ENCODE peak calls at places on chromosome 12, in five cellular contexts. One of them, this sample, is unnamed. For H3K4me1, the result is how much of the 10 kb centered on the place peaks cover.

GRCh38 chr12:108816652-108817335 is 40.6 kb downstream of the SSH1 start:
- DNase-seq in adrenal gland: peak
- DNase-seq in stomach: no peak
- DNase-seq in tibial nerve: no peak
- DNase-seq in body of pancreas: no peak
- DNase-seq in this sample: peak

GRCh38 chr12:89662623-89663022 is 46.0 kb downstream of the ATP2B1 start:
- DNase-seq in adrenal gland: no peak
- DNase-seq in stomach: no peak
- DNase-seq in tibial nerve: no peak
- DNase-seq in body of pancreas: no peak
- DNase-seq in this sample: no peak

GRCh38 chr12:48078901-48079300 is 27.0 kb downstream of the SENP1 start:
- DNase-seq in adrenal gland: no peak
- DNase-seq in stomach: no peak
- DNase-seq in tibial nerve: no peak
- DNase-seq in body of pancreas: no peak
- DNase-seq in this sample: no peak

GRCh38 chr12:95882080-95882479 is 23.3 kb downstream of the SNRPF start:
- DNase-seq in adrenal gland: no peak
- DNase-seq in stomach: no peak
- DNase-seq in tibial nerve: no peak
- DNase-seq in body of pancreas: no peak
- DNase-seq in this sample: no peak

GRCh38 chr12:115374480-115375187 is 690.7 kb upstream of the TBX3 start:
- DNase-seq in adrenal gland: no peak
- DNase-seq in stomach: no peak
- DNase-seq in tibial nerve: no peak
- DNase-seq in body of pancreas: no peak
- DNase-seq in this sample: no peak

GRCh38 chr12:126338031-126338441 is 1272.8 kb downstream of the AACS start:
- DNase-seq in adrenal gland: no peak
- DNase-seq in stomach: no peak
- DNase-seq in tibial nerve: no peak
- DNase-seq in body of pancreas: no peak
- DNase-seq in this sample: no peak

GRCh38 chr12:19959353-19959752 is 409.0 kb upstream of the PDE3A start:
- DNase-seq in adrenal gland: no peak
- DNase-seq in stomach: no peak
- DNase-seq in tibial nerve: no peak
- DNase-seq in body of pancreas: no peak
- DNase-seq in this sample: no peak

GRCh38 chr12:48038085-48038484 is 33.8 kb upstream of the COL2A1 start:
- DNase-seq in adrenal gland: no peak
- DNase-seq in stomach: no peak
- DNase-seq in tibial nerve: no peak
- DNase-seq in body of pancreas: no peak
- DNase-seq in this sample: no peak

GRCh38 chr12:121799842-121800693 is 3.7 kb upstream of the SETD1B start:
- DNase-seq in adrenal gland: peak
- DNase-seq in stomach: peak
- DNase-seq in tibial nerve: peak
- DNase-seq in body of pancreas: peak
- DNase-seq in this sample: peak

GRCh38 chr12:105814283-105814682 is 324.5 kb downstream of the NUAK1 start:
- DNase-seq in adrenal gland: no peak
- DNase-seq in stomach: no peak
- DNase-seq in tibial nerve: no peak
- DNase-seq in body of pancreas: no peak
- DNase-seq in this sample: no peak

GRCh38 chr12:120181991-120182631 is 12.4 kb downstream of the GCN1 start:
- DNase-seq in adrenal gland: peak
- DNase-seq in stomach: no peak
- DNase-seq in tibial nerve: no peak
- DNase-seq in body of pancreas: no peak
- DNase-seq in this sample: peak

GRCh38 chr12:107774349-107775029 is at the start of gene ASCL4:
- DNase-seq in adrenal gland: no peak
- DNase-seq in stomach: no peak
- DNase-seq in tibial nerve: no peak
- DNase-seq in body of pancreas: no peak
- DNase-seq in this sample: no peak
- H3K4me3 ChIP-seq in adrenal gland: no peak
- H3K4me3 ChIP-seq in stomach: peak
- H3K4me3 ChIP-seq in tibial nerve: peak
- H3K4me3 ChIP-seq in body of pancreas: no peak
- H3K4me3 ChIP-seq in this sample: peak

GRCh38 chr12:91108196-91108595 is 3.1 kb downstream of the LUM start:
- DNase-seq in adrenal gland: no peak
- DNase-seq in stomach: no peak
- DNase-seq in tibial nerve: no peak
- DNase-seq in body of pancreas: no peak
- DNase-seq in this sample: no peak

GRCh38 chr12:91104812-91105466 is 6.4 kb downstream of the LUM start:
- DNase-seq in adrenal gland: no peak
- DNase-seq in stomach: no peak
- DNase-seq in tibial nerve: no peak
- DNase-seq in body of pancreas: no peak
- DNase-seq in this sample: no peak

GRCh38 chr12:91109148-91109564 is 2.1 kb downstream of the LUM start:
- DNase-seq in adrenal gland: peak
- DNase-seq in stomach: peak
- DNase-seq in tibial nerve: peak
- DNase-seq in body of pancreas: peak
- DNase-seq in this sample: peak

GRCh38 chr12:91105807-91106206 is 5.5 kb downstream of the LUM start:
- DNase-seq in adrenal gland: no peak
- DNase-seq in stomach: no peak
- DNase-seq in tibial nerve: no peak
- DNase-seq in body of pancreas: no peak
- DNase-seq in this sample: no peak

DNA sequence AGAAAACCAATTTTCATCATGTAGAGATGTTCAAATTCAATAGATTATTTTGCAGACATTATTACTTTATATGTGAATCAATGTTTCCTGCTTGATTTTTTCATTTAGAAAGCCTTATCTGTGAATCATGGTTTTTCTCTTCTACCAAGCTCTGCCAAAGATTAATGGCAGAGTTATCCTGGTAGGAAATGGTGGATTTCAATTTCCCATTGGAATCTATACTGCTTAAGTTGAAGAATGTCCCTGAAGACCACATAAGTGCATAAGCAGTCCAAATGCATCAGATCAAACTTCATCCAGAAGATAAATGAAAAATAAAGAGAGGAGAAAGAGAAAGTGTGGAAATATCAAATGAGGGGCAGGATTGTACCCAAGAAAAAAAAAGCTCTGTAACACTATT is 5.0 kb downstream of the LUM start:
- DNase-seq in adrenal gland: no peak
- DNase-seq in stomach: no peak
- DNase-seq in tibial nerve: no peak
- DNase-seq in body of pancreas: no peak
- DNase-seq in this sample: no peak
- TF ChIP-seq POLR2A in adrenal gland: no peak
- TF ChIP-seq POLR2A in stomach: no peak
- TF ChIP-seq POLR2A in tibial nerve: no peak
- TF ChIP-seq POLR2A in body of pancreas: no peak
- TF ChIP-seq POLR2A in this sample: no peak

GRCh38 chr12:63354919-63355318 is 203.9 kb upstream of the AVPR1A start:
- DNase-seq in adrenal gland: no peak
- DNase-seq in stomach: no peak
- DNase-seq in tibial nerve: no peak
- DNase-seq in body of pancreas: no peak
- DNase-seq in this sample: no peak
- H3K4me1 ChIP-seq in adrenal gland: under half
- H3K4me1 ChIP-seq in stomach: under half
- H3K4me1 ChIP-seq in tibial nerve: under half
- H3K4me1 ChIP-seq in body of pancreas: under half
- H3K4me1 ChIP-seq in this sample: under half

DNA sequence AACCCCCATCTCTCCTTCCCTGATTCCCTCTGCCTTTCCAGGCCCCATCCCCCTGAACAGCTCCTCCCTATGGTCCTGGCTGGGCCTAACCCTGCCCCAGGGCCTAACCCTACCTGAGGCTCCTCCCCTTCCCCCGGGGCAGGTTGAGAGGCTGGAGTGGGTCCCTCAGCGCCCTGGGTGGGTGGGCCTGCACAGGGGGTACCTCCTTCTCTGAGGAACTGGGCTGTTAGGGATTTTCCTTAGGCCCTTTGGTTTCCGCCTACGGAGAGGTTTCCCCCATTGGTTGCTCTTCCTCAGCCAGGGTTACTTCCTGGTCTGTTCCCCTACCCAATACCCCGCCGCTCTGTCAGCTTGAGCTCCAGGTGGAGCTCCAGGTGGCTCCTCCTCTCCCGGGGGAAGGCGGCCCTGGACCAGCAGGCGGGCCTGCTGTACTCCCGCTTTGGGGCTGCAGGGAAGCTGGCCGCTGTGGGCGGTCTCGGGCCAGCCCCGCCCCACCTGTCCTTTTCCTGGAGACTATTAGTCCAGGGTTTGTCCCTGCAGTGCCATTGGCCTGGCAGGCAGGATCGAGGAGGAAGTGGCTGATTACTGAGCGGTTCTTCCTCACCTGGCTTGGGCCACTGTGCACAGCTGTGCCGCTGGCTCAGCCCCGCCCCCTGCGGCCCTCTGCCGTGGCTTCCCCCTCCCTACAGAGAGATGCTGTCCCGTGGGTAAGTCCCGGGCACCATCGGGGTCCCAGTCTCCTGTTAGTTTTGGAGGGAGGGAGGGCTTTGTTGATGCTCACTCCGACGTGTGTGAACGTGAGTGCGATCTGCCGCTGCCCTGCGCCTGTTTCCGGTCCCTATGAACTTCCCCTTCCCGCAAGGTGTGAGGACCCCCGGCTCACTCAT is 2.5 kb downstream of the C12orf57 start:
- DNase-seq in adrenal gland: peak
- DNase-seq in stomach: peak
- DNase-seq in tibial nerve: no peak
- DNase-seq in body of pancreas: peak
- DNase-seq in this sample: no peak
- H3K4me3 ChIP-seq in adrenal gland: no peak
- H3K4me3 ChIP-seq in stomach: peak
- H3K4me3 ChIP-seq in tibial nerve: peak
- H3K4me3 ChIP-seq in body of pancreas: no peak
- H3K4me3 ChIP-seq in this sample: peak

GRCh38 chr12:10101648-10102220 is 2.9 kb upstream of the CLEC1A start:
- DNase-seq in adrenal gland: no peak
- DNase-seq in stomach: no peak
- DNase-seq in tibial nerve: no peak
- DNase-seq in body of pancreas: no peak
- DNase-seq in this sample: no peak

GRCh38 chr12:10095971-10096370 is 2.8 kb downstream of the CLEC1A start:
- DNase-seq in adrenal gland: no peak
- DNase-seq in stomach: no peak
- DNase-seq in tibial nerve: no peak
- DNase-seq in body of pancreas: no peak
- DNase-seq in this sample: no peak

GRCh38 chr12:10101042-10101579 is 2.3 kb upstream of the CLEC1A start:
- DNase-seq in adrenal gland: no peak
- DNase-seq in stomach: no peak
- DNase-seq in tibial nerve: no peak
- DNase-seq in body of pancreas: no peak
- DNase-seq in this sample: no peak

GRCh38 chr12:10097521-10097920 is 1.3 kb downstream of the CLEC1A start:
- DNase-seq in adrenal gland: no peak
- DNase-seq in stomach: no peak
- DNase-seq in tibial nerve: no peak
- DNase-seq in body of pancreas: no peak
- DNase-seq in this sample: no peak

DNA sequence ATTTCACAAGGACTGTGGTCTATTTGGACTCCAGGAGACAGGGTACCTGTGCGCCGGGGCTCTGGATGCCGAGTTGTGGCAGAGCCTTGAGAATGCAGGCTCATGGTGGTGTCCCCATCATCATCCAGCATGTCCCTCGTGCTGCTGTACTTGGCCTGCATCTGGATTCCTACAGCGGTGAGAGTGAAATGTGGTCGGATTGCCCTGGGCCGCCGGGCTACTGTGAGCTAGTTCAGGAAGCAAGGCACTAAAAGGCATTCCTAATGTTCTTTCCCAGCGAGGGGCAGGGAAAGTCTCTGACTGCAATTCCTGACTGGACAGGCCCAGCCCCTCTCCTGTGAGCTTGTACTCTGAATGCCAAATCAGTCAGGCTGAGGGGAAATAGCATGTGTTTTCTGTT is at the start of gene CLEC1A:
- DNase-seq in adrenal gland: peak
- DNase-seq in stomach: no peak
- DNase-seq in tibial nerve: no peak
- DNase-seq in body of pancreas: no peak
- DNase-seq in this sample: no peak
- TF ChIP-seq POLR2A in adrenal gland: peak
- TF ChIP-seq POLR2A in stomach: no peak
- TF ChIP-seq POLR2A in tibial nerve: peak
- TF ChIP-seq POLR2A in body of pancreas: peak
- TF ChIP-seq POLR2A in this sample: peak

This sample was measured in gastrocnemius medialis.